ENCODE peak calls at places on chromosomes 13 and 19, in six cellular contexts. A is colonic mucosa, L is spleen, C is OCI-LY7, D is right lobe of liver, K is uterus. U is an unnamed sample. For H3K4me1, the result is how much of the 10 kb centered on the place peaks cover.

GRCh38 chr13:39909634-39910033 is 254.2 kb downstream of the COG6 start:
- DNase-seq in A (no peak), D (no peak), L (no peak), K (no peak), C (no peak), U (no peak)

GRCh38 chr13:95426631-95427030 is 125.4 kb upstream of the ABCC4 start:
- DNase-seq in A (no peak), L (no peak), K (no peak), D (no peak), C (no peak), U (no peak)

GRCh38 chr19:47339196-47339880 is 7.4 kb downstream of the C5AR2 start:
- DNase-seq in C (no peak), L (no peak), K (no peak), A (no peak), D (no peak), U (no peak)

GRCh38 chr19:7456964-7457541 is 31.8 kb downstream of the PEX11G start:
- DNase-seq in L (no peak), A (no peak), D (no peak), K (no peak), C (no peak), U (no peak)

GRCh38 chr13:35512271-35512920 is 35.9 kb upstream of the MAB21L1 start:
- DNase-seq in A (no peak), K (peak), L (no peak), D (no peak), C (no peak), U (no peak)

GRCh38 chr13:78784017-78784745 is 125.2 kb upstream of the OBI1 start:
- DNase-seq in L (no peak), D (no peak), A (no peak), K (no peak), C (no peak), U (no peak)

GRCh38 chr13:28429685-28430290 is 65.1 kb downstream of the FLT1 start:
- DNase-seq in L (no peak), C (peak), A (no peak), D (no peak), K (no peak), U (no peak)

GRCh38 chr19:54305141-54305540 is 7.8 kb downstream of the LILRA5 start:
- DNase-seq in K (no peak), C (no peak), A (no peak), D (no peak), L (no peak), U (no peak)

GRCh38 chr19:518292-519231 is 11.3 kb downstream of the TPGS1 start:
- DNase-seq in D (no peak), A (no peak), K (peak), L (peak), C (no peak), U (no peak)

GRCh38 chr19:35715355-35715809 is 2.4 kb upstream of the KMT2B start:
- DNase-seq in A (no peak), K (peak), D (no peak), L (peak), C (no peak), U (no peak)

GRCh38 chr19:30780032-30780431 is 407.8 kb downstream of the ZNF536 start:
- DNase-seq in C (no peak), A (no peak), D (no peak), L (no peak), K (no peak), U (no peak)

GRCh38 chr19:47644743-47645499 is 36.0 kb downstream of the BICRA start:
- DNase-seq in C (no peak), A (no peak), L (no peak), K (no peak), D (no peak), U (no peak)

GRCh38 chr19:40253611-40254092 is 27.2 kb upstream of the CCNP start:
- DNase-seq in A (no peak), C (no peak), K (no peak), L (no peak), D (no peak), U (no peak)

GRCh38 chr13:83940742-83941141 is 58.5 kb upstream of the SLITRK1 start:
- DNase-seq in A (no peak), D (no peak), K (no peak), C (no peak), L (no peak), U (no peak)

GRCh38 chr13:93786846-93787245 is 560.2 kb downstream of the GPC6 start:
- DNase-seq in A (no peak), C (no peak), D (no peak), K (no peak), L (no peak), U (no peak)

GRCh38 chr13:73323615-73324014 is 264.8 kb downstream of the KLF5 start:
- DNase-seq in D (no peak), L (no peak), K (no peak), C (no peak), A (no peak), U (no peak)

GRCh38 chr13:48291730-48292129 is 11.8 kb upstream of the RB1 start:
- DNase-seq in C (no peak), L (no peak), D (no peak), K (no peak), A (no peak), U (no peak)

GRCh38 chr19:7488736-7489353 is at the start of gene PEX11G:
- DNase-seq in D (peak), A (peak), K (peak), C (peak), L (peak), U (no peak)

GRCh38 chr19:3296446-3296845 is 69.9 kb upstream of the NFIC start:
- DNase-seq in A (no peak), L (no peak), D (no peak), K (no peak), C (no peak), U (no peak)

GRCh38 chr19:7868671-7869452 is 5.3 kb downstream of the PRR36 start:
- DNase-seq in K (peak), L (peak), D (peak), A (peak), C (peak), U (peak)

GRCh38 chr13:61383101-61383500 is 32.5 kb downstream of the PCDH20 start:
- DNase-seq in K (no peak), C (no peak), A (no peak), L (no peak), D (no peak), U (no peak)

GRCh38 chr13:113917523-113918371 is 53.9 kb upstream of the GAS6 start:
- DNase-seq in D (no peak), L (peak), K (no peak), C (no peak), A (peak), U (no peak)

GRCh38 chr19:39929750-39930149 is 4.7 kb downstream of the FCGBP start:
- DNase-seq in C (no peak), L (no peak), K (no peak), D (no peak), A (no peak), U (no peak)

GRCh38 chr19:31340059-31341025 is 8.9 kb downstream of the TSHZ3 start:
- DNase-seq in A (no peak), K (peak), C (peak), L (no peak), D (no peak), U (no peak)

GRCh38 chr19:23116802-23117571 is at the start of gene ZNF730:
- DNase-seq in K (no peak), C (peak), D (no peak), L (peak), A (peak), U (peak)

GRCh38 chr13:97468331-97468730 is 34.4 kb downstream of the RAP2A start:
- DNase-seq in A (no peak), C (no peak), L (no peak), D (no peak), K (no peak), U (no peak)

GRCh38 chr13:94143624-94144350 is 335.7 kb downstream of the DCT start:
- DNase-seq in L (no peak), K (no peak), C (no peak), A (no peak), D (no peak), U (no peak)

GRCh38 chr19:15656467-15656866 is 15.8 kb downstream of the CYP4F3 start:
- DNase-seq in K (no peak), C (no peak), L (no peak), A (no peak), D (no peak), U (no peak)

GRCh38 chr13:67120872-67121531 is 109.1 kb downstream of the PCDH9 start:
- DNase-seq in K (no peak), C (no peak), L (no peak), D (no peak), A (no peak), U (no peak)

GRCh38 chr13:111117961-111118360 is 2.9 kb downstream of the ARHGEF7 start:
- DNase-seq in L (no peak), A (no peak), D (no peak), C (no peak), K (no peak), U (no peak)

GRCh38 chr19:38227272-38228004 is 3.4 kb upstream of the DPF1 start:
- DNase-seq in K (no peak), L (no peak), A (no peak), C (no peak), D (no peak), U (no peak)

GRCh38 chr19:38228005-38228377 is 4.0 kb upstream of the DPF1 start:
- DNase-seq in D (no peak), C (no peak), K (no peak), A (no peak), L (no peak), U (no peak)

GRCh38 chr19:38228491-38229439 is 4.7 kb upstream of the DPF1 start:
- DNase-seq in D (no peak), A (no peak), C (no peak), L (no peak), K (no peak), U (no peak)

GRCh38 chr19:38231918-38232317 is 7.9 kb upstream of the DPF1 start:
- DNase-seq in D (no peak), K (no peak), A (no peak), C (no peak), L (no peak), U (no peak)

DNA sequence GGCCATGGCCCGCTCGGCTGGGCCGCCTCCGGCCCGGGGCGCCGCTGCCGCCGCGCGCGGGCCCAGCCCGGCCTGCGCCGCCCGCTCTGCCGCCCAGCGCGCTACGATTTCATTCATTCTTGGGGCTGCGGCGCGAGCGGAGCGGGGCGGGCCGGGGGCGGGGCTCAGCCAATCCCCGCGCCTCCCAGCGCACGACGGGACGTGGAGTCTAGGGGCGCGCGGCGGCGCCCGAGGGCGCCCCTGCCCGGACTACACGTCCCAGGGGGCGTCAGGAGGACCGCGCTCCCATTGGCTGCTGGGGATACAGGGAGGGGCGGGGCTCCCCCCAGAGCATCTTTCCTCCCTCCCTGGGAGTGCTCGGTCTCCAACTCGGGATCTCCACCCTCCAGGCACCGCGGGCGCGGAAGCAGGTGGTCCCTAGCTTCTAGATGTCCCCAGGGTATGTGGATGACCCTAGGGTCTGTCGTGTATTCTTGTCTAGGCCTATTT is 5.6 kb upstream of the DPF1 start:
- DNase-seq in L (peak), C (peak), A (no peak), K (no peak), D (no peak), U (peak)
- TF ChIP-seq CTCF in L (no peak), C (no peak), A (no peak), K (no peak), D (no peak), U (no peak)

GRCh38 chr13:62510906-62511655 is 1095.4 kb upstream of the PCDH20 start:
- DNase-seq in A (no peak), C (no peak), K (no peak), L (no peak), D (no peak), U (no peak)

GRCh38 chr13:62512194-62513141 is 1096.8 kb upstream of the PCDH20 start:
- DNase-seq in K (no peak), D (peak), L (no peak), A (peak), C (peak), U (no peak)
- H3K4me1 ChIP-seq in K (under half), D (under half), L (under half), A (under half), C (under half), U (under half)

GRCh38 chr13:31967155-31967554 is 64.4 kb upstream of the FRY start:
- DNase-seq in L (no peak), K (no peak), D (no peak), A (no peak), C (peak), U (no peak)
- TF ChIP-seq CTCF in L (no peak), K (no peak), D (no peak), A (no peak), C (peak), U (no peak)

GRCh38 chr19:4991538-4991937 is 22.6 kb downstream of the KDM4B start:
- DNase-seq in L (no peak), C (no peak), K (no peak), D (no peak), A (no peak), U (no peak)
- H3K4me1 ChIP-seq in L (under half), C (under half), K (under half), D (under half), A (under half), U (under half)

GRCh38 chr13:45046445-45046844 is 57.1 kb downstream of the GPALPP1 start:
- DNase-seq in D (no peak), C (no peak), K (no peak), A (no peak), L (no peak), U (no peak)

GRCh38 chr13:45048890-45049407 is 59.6 kb downstream of the GPALPP1 start:
- DNase-seq in D (no peak), K (no peak), A (no peak), L (no peak), C (peak), U (no peak)

GRCh38 chr13:45051315-45051714 is 62.0 kb downstream of the GPALPP1 start:
- DNase-seq in D (no peak), A (no peak), L (no peak), C (no peak), K (no peak), U (no peak)

GRCh38 chr13:45049478-45049877 is 60.1 kb downstream of the GPALPP1 start:
- DNase-seq in A (no peak), D (no peak), C (no peak), K (no peak), L (no peak), U (no peak)

GRCh38 chr13:45047394-45048328 is 58.3 kb downstream of the GPALPP1 start:
- DNase-seq in D (peak), C (peak), L (peak), K (peak), A (peak), U (peak)
- TF ChIP-seq CTCF in D (peak), C (peak), L (peak), K (peak), A (peak), U (peak)

U was measured in RWPE2.